ENCODE peak calls at places on chromosomes 3 and 15, in six cellular contexts. K, U, R, X, N and Q are unnamed samples. For H3K4me1, the result is how much of the 10 kb centered on the place peaks cover.

GRCh38 chr3:137990427-137990826 is 19.5 kb upstream of the CLDN18 start:
- DNase-seq in K (no peak), U (no peak), R (no peak), X (no peak), N (no peak), Q (no peak)

GRCh38 chr3:22474706-22475470 is 723.9 kb upstream of the ZNF385D start:
- DNase-seq in K (peak), U (no peak), R (no peak), X (no peak), N (no peak), Q (peak)

GRCh38 chr15:50786468-50786867 is 21.0 kb upstream of the SPPL2A start:
- DNase-seq in K (no peak), U (no peak), R (no peak), X (no peak), N (no peak), Q (no peak)

GRCh38 chr3:128597900-128598299 is 52.7 kb downstream of the RPN1 start:
- DNase-seq in K (no peak), U (no peak), R (no peak), X (no peak), N (no peak), Q (no peak)

GRCh38 chr3:17032407-17033034 is 147.8 kb downstream of the PLCL2 start:
- DNase-seq in K (peak), U (no peak), R (peak), X (no peak), N (peak), Q (no peak)

GRCh38 chr15:60004846-60005351 is 788 bp downstream of the FOXB1 start:
- DNase-seq in K (peak), U (no peak), R (peak), X (peak), N (no peak), Q (no peak)

GRCh38 chr3:79737530-79737929 is 30.3 kb downstream of the ROBO1 start:
- DNase-seq in K (no peak), U (no peak), R (no peak), X (no peak), N (no peak), Q (no peak)

GRCh38 chr15:85495542-85495941 is 115.1 kb downstream of the AKAP13 start:
- DNase-seq in K (no peak), U (no peak), R (no peak), X (no peak), N (no peak), Q (no peak)

GRCh38 chr3:72155391-72156064 is 370.6 kb upstream of the PROK2 start:
- DNase-seq in K (peak), U (no peak), R (no peak), X (no peak), N (no peak), Q (no peak)

GRCh38 chr15:34799149-34799824 is 3.9 kb upstream of the ACTC1 start:
- DNase-seq in K (peak), U (no peak), R (peak), X (no peak), N (peak), Q (no peak)

GRCh38 chr15:25391971-25392733 is 46.7 kb downstream of the UBE3A start:
- DNase-seq in K (peak), U (no peak), R (no peak), X (no peak), N (no peak), Q (no peak)

GRCh38 chr15:74412159-74412558 is 21.6 kb downstream of the SEMA7A start:
- DNase-seq in K (no peak), U (no peak), R (no peak), X (no peak), N (no peak), Q (no peak)

GRCh38 chr15:59268199-59268979 is 61.7 kb downstream of the LDHAL6B start:
- DNase-seq in K (no peak), U (no peak), R (no peak), X (no peak), N (no peak), Q (no peak)

GRCh38 chr3:101300073-101300472 is 20.3 kb downstream of the IMPG2 start:
- DNase-seq in K (no peak), U (no peak), R (peak), X (no peak), N (no peak), Q (no peak)

GRCh38 chr15:86802244-86802643 is 722.6 kb downstream of the AGBL1 start:
- DNase-seq in K (no peak), U (no peak), R (no peak), X (no peak), N (no peak), Q (no peak)

GRCh38 chr3:158711886-158712285 is 20.4 kb downstream of the RARRES1 start:
- DNase-seq in K (peak), U (no peak), R (no peak), X (no peak), N (no peak), Q (no peak)

GRCh38 chr3:23960649-23961048 is 15.6 kb downstream of the NR1D2 start:
- DNase-seq in K (no peak), U (no peak), R (no peak), X (no peak), N (no peak), Q (no peak)

GRCh38 chr3:24812116-24812515 is 317.5 kb upstream of the THRB start:
- DNase-seq in K (no peak), U (no peak), R (no peak), X (no peak), N (no peak), Q (no peak)

GRCh38 chr15:89781891-89782618 is 5.9 kb downstream of the MESP2 start:
- DNase-seq in K (peak), U (no peak), R (no peak), X (no peak), N (no peak), Q (peak)

GRCh38 chr3:111210003-111210699 is 138.5 kb downstream of the NECTIN3 start:
- DNase-seq in K (no peak), U (no peak), R (no peak), X (no peak), N (no peak), Q (no peak)

GRCh38 chr15:64222573-64223361 is 59.9 kb upstream of the PPIB start:
- DNase-seq in K (peak), U (no peak), R (no peak), X (no peak), N (no peak), Q (no peak)

GRCh38 chr3:159273608-159274007 is 471.8 kb downstream of the MFSD1 start:
- DNase-seq in K (peak), U (no peak), R (peak), X (no peak), N (peak), Q (peak)

GRCh38 chr15:22974745-22975144 is 5.4 kb downstream of the CYFIP1 start:
- DNase-seq in K (no peak), U (no peak), R (no peak), X (no peak), N (no peak), Q (no peak)

GRCh38 chr3:145815707-145816413 is 345.1 kb downstream of the PLOD2 start:
- DNase-seq in K (no peak), U (no peak), R (no peak), X (no peak), N (peak), Q (no peak)

GRCh38 chr3:38595393-38595792 is 54.1 kb downstream of the SCN5A start:
- DNase-seq in K (peak), U (no peak), R (no peak), X (no peak), N (no peak), Q (no peak)

GRCh38 chr3:159762238-159762637 is 226.4 kb upstream of the IL12A start:
- DNase-seq in K (no peak), U (no peak), R (peak), X (no peak), N (peak), Q (no peak)

GRCh38 chr3:170488802-170489201 is 70.1 kb downstream of the CLDN11 start:
- DNase-seq in K (peak), U (no peak), R (no peak), X (no peak), N (no peak), Q (no peak)

GRCh38 chr15:40844543-40844981 is 714 bp downstream of the SPINT1 start:
- DNase-seq in K (no peak), U (peak), R (peak), X (peak), N (peak), Q (peak)

GRCh38 chr3:43692971-43693370 is 2.2 kb downstream of the ABHD5 start:
- DNase-seq in K (no peak), U (no peak), R (no peak), X (no peak), N (no peak), Q (no peak)
- H3K4me1 ChIP-seq in K (under half), U (under half), R (under half), X (half or more), N (under half), Q (under half)

DNA sequence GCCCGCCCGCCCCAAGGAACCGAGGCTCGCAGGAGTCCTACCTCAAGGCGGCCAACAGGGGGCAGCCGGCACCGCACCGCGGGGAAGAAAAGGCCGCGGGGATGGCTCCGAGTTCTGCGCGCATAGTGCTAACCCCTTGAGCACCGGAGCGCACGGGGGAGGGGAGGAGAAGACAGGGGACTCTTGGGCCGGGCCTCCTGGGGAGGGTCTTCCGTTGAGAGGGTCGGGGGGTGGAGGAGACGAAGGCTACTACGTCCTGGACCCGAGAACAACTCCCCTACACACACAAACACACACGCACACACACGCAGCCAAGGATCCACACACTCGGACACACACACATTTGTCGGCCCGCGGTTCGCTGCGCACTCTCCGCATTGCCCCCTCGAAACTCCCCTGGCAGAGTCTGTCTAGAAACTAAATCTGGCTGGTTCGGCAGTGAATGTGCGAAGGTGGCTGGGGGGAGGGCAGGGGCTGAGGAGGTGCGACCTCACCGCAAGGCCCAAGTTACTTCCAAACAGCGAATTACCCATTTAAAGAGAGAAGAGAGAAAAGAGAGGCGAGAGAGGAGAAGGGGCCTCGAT is 1.8 kb downstream of the WNT5A start:
- DNase-seq in K (peak), U (no peak), R (peak), X (peak), N (peak), Q (peak)
- H3K4me1 ChIP-seq in K (under half), U (under half), R (under half), X (under half), N (under half), Q (under half)

DNA sequence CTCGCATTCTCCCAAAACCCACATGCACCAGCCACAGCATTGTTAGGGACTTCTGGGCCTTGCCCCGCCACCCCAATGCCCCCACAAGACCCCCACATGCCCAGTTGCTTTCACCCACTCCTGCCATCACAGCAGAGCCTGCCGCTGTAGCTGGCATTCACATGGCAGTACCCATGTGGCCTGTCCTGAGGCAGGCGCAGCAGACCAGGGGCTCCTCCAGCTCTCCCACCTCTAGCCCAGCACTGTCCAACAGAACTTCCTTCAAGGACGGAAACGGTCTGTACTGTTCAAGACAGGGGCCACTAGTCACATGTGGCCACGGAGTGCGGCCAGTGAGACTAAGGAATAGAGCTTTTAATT is 32.5 kb downstream of the ANP32A start:
- DNase-seq in K (no peak), U (no peak), R (no peak), X (no peak), N (no peak), Q (no peak)
- H3K4me1 ChIP-seq in K (under half), U (under half), R (under half), X (half or more), N (under half), Q (under half)

GRCh38 chr3:14411988-14412387 is 9.6 kb downstream of the SLC6A6 start:
- DNase-seq in K (no peak), U (no peak), R (peak), X (no peak), N (peak), Q (no peak)

GRCh38 chr3:14412831-14413380 is 10.5 kb downstream of the SLC6A6 start:
- DNase-seq in K (no peak), U (no peak), R (peak), X (no peak), N (peak), Q (no peak)

GRCh38 chr3:14410501-14411165 is 8.2 kb downstream of the SLC6A6 start:
- DNase-seq in K (peak), U (no peak), R (no peak), X (peak), N (no peak), Q (no peak)

GRCh38 chr3:14410106-14410500 is 7.7 kb downstream of the SLC6A6 start:
- DNase-seq in K (no peak), U (no peak), R (no peak), X (no peak), N (no peak), Q (no peak)

GRCh38 chr3:14411166-14411526 is 8.7 kb downstream of the SLC6A6 start:
- DNase-seq in K (no peak), U (no peak), R (no peak), X (peak), N (no peak), Q (no peak)
- H3K4me1 ChIP-seq in K (under half), U (under half), R (under half), X (half or more), N (under half), Q (under half)

GRCh38 chr15:66742286-66742685 is 40.2 kb downstream of the SMAD6 start:
- DNase-seq in K (no peak), U (no peak), R (no peak), X (no peak), N (no peak), Q (no peak)
- H3K4me1 ChIP-seq in K (half or more), U (under half), R (under half), X (half or more), N (under half), Q (under half)

GRCh38 chr3:186964629-186965028 is 34.3 kb downstream of the ST6GAL1 start:
- DNase-seq in K (no peak), U (no peak), R (no peak), X (no peak), N (no peak), Q (no peak)

GRCh38 chr3:186965141-186965879 is 35.0 kb downstream of the ST6GAL1 start:
- DNase-seq in K (peak), U (no peak), R (peak), X (no peak), N (peak), Q (no peak)

GRCh38 chr3:186967686-186968085 is 37.4 kb downstream of the ST6GAL1 start:
- DNase-seq in K (no peak), U (no peak), R (no peak), X (no peak), N (no peak), Q (no peak)

GRCh38 chr3:186964071-186964470 is 33.7 kb downstream of the ST6GAL1 start:
- DNase-seq in K (no peak), U (no peak), R (no peak), X (no peak), N (no peak), Q (no peak)

GRCh38 chr3:186966406-186966805 is 36.1 kb downstream of the ST6GAL1 start:
- DNase-seq in K (no peak), U (no peak), R (no peak), X (no peak), N (no peak), Q (no peak)
- H3K4me1 ChIP-seq in K (under half), U (under half), R (under half), X (under half), N (under half), Q (under half)

DNA sequence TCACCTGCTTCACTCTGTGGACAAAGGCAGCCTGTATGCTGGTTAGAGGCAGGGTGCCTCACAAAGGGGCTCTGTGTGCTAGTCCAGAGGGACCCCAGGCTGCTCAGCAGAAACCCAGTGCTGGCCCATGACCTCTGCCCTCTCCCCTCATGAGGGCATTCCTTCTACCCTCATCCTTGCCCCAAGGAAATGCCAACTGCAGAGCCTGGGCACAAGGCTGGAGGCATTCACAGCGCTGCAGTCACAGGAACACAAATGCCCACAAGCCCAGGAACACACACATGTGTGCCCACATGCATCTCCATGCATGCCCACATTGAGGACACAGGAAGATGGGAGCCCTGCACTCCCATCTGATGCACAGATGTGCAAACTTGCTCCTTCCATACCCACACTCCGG is 3.8 kb downstream of the INKA1 start:
- DNase-seq in K (no peak), U (no peak), R (no peak), X (no peak), N (no peak), Q (no peak)
- H3K4me1 ChIP-seq in K (under half), U (under half), R (under half), X (half or more), N (under half), Q (under half)